ENCODE peak calls at places on chromosomes 16 and 17, in five cellular contexts. One of them, this sample, is unnamed. For H3K36me3, the result is how much of the 10 kb centered on the place peaks cover.

GRCh38 chr17:64777413-64778101 is 115.5 kb upstream of the SMURF2 start:
- DNase-seq in brain microvascular endothelial cell: no peak
- DNase-seq in mammary epithelial cell: no peak
- DNase-seq in lower lobe of right lung: peak
- DNase-seq in K562: no peak
- DNase-seq in this sample: peak

GRCh38 chr16:25988089-25988488 is 296.3 kb downstream of the HS3ST4 start:
- DNase-seq in brain microvascular endothelial cell: no peak
- DNase-seq in mammary epithelial cell: no peak
- DNase-seq in lower lobe of right lung: no peak
- DNase-seq in K562: no peak
- DNase-seq in this sample: no peak

GRCh38 chr17:27621557-27621956 is 9.4 kb upstream of the LGALS9 start:
- DNase-seq in brain microvascular endothelial cell: no peak
- DNase-seq in mammary epithelial cell: no peak
- DNase-seq in lower lobe of right lung: no peak
- DNase-seq in K562: no peak
- DNase-seq in this sample: peak

GRCh38 chr16:17313085-17313611 is 157.6 kb downstream of the XYLT1 start:
- DNase-seq in brain microvascular endothelial cell: no peak
- DNase-seq in mammary epithelial cell: peak
- DNase-seq in lower lobe of right lung: no peak
- DNase-seq in K562: no peak
- DNase-seq in this sample: peak

GRCh38 chr17:880074-880870 is 98.1 kb downstream of the MRM3 start:
- DNase-seq in brain microvascular endothelial cell: peak
- DNase-seq in mammary epithelial cell: no peak
- DNase-seq in lower lobe of right lung: no peak
- DNase-seq in K562: no peak
- DNase-seq in this sample: no peak

GRCh38 chr16:63998-64913 is 8.2 kb downstream of the RHBDF1 start:
- DNase-seq in brain microvascular endothelial cell: no peak
- DNase-seq in mammary epithelial cell: no peak
- DNase-seq in lower lobe of right lung: no peak
- DNase-seq in K562: no peak
- DNase-seq in this sample: peak

GRCh38 chr17:77281024-77281903 is 140.5 kb downstream of the SEC14L1 start:
- DNase-seq in brain microvascular endothelial cell: no peak
- DNase-seq in mammary epithelial cell: peak
- DNase-seq in lower lobe of right lung: peak
- DNase-seq in K562: peak
- DNase-seq in this sample: peak

GRCh38 chr16:83706394-83706793 is 101.4 kb upstream of the HSBP1 start:
- DNase-seq in brain microvascular endothelial cell: peak
- DNase-seq in mammary epithelial cell: peak
- DNase-seq in lower lobe of right lung: no peak
- DNase-seq in K562: no peak
- DNase-seq in this sample: no peak

GRCh38 chr17:19330271-19330670 is 32.3 kb downstream of the B9D1 start:
- DNase-seq in brain microvascular endothelial cell: no peak
- DNase-seq in mammary epithelial cell: no peak
- DNase-seq in lower lobe of right lung: no peak
- DNase-seq in K562: no peak
- DNase-seq in this sample: no peak

GRCh38 chr16:81421126-81421525 is 23.5 kb upstream of the CMIP start:
- DNase-seq in brain microvascular endothelial cell: no peak
- DNase-seq in mammary epithelial cell: no peak
- DNase-seq in lower lobe of right lung: no peak
- DNase-seq in K562: no peak
- DNase-seq in this sample: no peak

GRCh38 chr16:23031508-23032098 is 117.6 kb downstream of the USP31 start:
- DNase-seq in brain microvascular endothelial cell: no peak
- DNase-seq in mammary epithelial cell: no peak
- DNase-seq in lower lobe of right lung: no peak
- DNase-seq in K562: no peak
- DNase-seq in this sample: no peak

GRCh38 chr17:63694974-63695773 is 4.8 kb downstream of the LIMD2 start:
- DNase-seq in brain microvascular endothelial cell: no peak
- DNase-seq in mammary epithelial cell: no peak
- DNase-seq in lower lobe of right lung: no peak
- DNase-seq in K562: no peak
- DNase-seq in this sample: peak

GRCh38 chr16:27528294-27528693 is 21.4 kb downstream of the GTF3C1 start:
- DNase-seq in brain microvascular endothelial cell: no peak
- DNase-seq in mammary epithelial cell: no peak
- DNase-seq in lower lobe of right lung: no peak
- DNase-seq in K562: no peak
- DNase-seq in this sample: no peak

GRCh38 chr16:27531186-27531585 is 18.5 kb downstream of the GTF3C1 start:
- DNase-seq in brain microvascular endothelial cell: no peak
- DNase-seq in mammary epithelial cell: no peak
- DNase-seq in lower lobe of right lung: no peak
- DNase-seq in K562: no peak
- DNase-seq in this sample: no peak

GRCh38 chr16:27526169-27526568 is 23.5 kb downstream of the GTF3C1 start:
- DNase-seq in brain microvascular endothelial cell: no peak
- DNase-seq in mammary epithelial cell: no peak
- DNase-seq in lower lobe of right lung: no peak
- DNase-seq in K562: no peak
- DNase-seq in this sample: no peak

GRCh38 chr16:27532088-27532810 is 17.5 kb downstream of the GTF3C1 start:
- DNase-seq in brain microvascular endothelial cell: no peak
- DNase-seq in mammary epithelial cell: no peak
- DNase-seq in lower lobe of right lung: no peak
- DNase-seq in K562: no peak
- DNase-seq in this sample: no peak

GRCh38 chr16:27529962-27530361 is 19.8 kb downstream of the GTF3C1 start:
- DNase-seq in brain microvascular endothelial cell: peak
- DNase-seq in mammary epithelial cell: no peak
- DNase-seq in lower lobe of right lung: no peak
- DNase-seq in K562: no peak
- DNase-seq in this sample: no peak
- H3K36me3 ChIP-seq in brain microvascular endothelial cell: half or more
- H3K36me3 ChIP-seq in mammary epithelial cell: under half
- H3K36me3 ChIP-seq in lower lobe of right lung: half or more
- H3K36me3 ChIP-seq in K562: half or more
- H3K36me3 ChIP-seq in this sample: under half

GRCh38 chr16:47499700-47500264 is 38.7 kb downstream of the PHKB start:
- DNase-seq in brain microvascular endothelial cell: no peak
- DNase-seq in mammary epithelial cell: no peak
- DNase-seq in lower lobe of right lung: no peak
- DNase-seq in K562: no peak
- DNase-seq in this sample: no peak
- H3K36me3 ChIP-seq in brain microvascular endothelial cell: under half
- H3K36me3 ChIP-seq in mammary epithelial cell: under half
- H3K36me3 ChIP-seq in lower lobe of right lung: half or more
- H3K36me3 ChIP-seq in K562: half or more
- H3K36me3 ChIP-seq in this sample: under half

DNA sequence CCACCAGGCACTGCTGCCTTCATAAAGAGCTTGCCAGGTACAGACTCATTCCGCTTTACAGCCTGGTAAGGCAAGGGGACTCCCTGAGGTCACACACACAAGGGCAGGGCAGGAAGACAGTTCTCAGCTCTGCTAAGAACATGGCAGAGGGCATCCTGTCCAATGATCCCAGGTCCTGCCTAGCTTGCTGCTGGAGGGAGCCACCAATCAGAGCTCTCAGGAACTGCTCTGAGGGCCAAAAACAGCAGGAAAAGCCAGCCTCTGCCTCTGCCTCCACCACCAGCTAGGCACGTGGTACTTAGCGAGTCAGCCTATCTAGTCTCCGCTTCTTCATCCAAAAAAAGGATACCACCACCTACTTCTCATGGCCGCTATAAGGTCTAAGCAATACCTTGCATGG is 66.1 kb downstream of the GTF3C1 start:
- DNase-seq in brain microvascular endothelial cell: no peak
- DNase-seq in mammary epithelial cell: no peak
- DNase-seq in lower lobe of right lung: no peak
- DNase-seq in K562: no peak
- DNase-seq in this sample: peak
- H3K36me3 ChIP-seq in brain microvascular endothelial cell: half or more
- H3K36me3 ChIP-seq in mammary epithelial cell: under half
- H3K36me3 ChIP-seq in lower lobe of right lung: half or more
- H3K36me3 ChIP-seq in K562: half or more
- H3K36me3 ChIP-seq in this sample: half or more

GRCh38 chr16:70765491-70765890 is 35.5 kb downstream of the VAC14 start:
- DNase-seq in brain microvascular endothelial cell: no peak
- DNase-seq in mammary epithelial cell: no peak
- DNase-seq in lower lobe of right lung: no peak
- DNase-seq in K562: no peak
- DNase-seq in this sample: peak
- H3K36me3 ChIP-seq in brain microvascular endothelial cell: under half
- H3K36me3 ChIP-seq in mammary epithelial cell: under half
- H3K36me3 ChIP-seq in lower lobe of right lung: half or more
- H3K36me3 ChIP-seq in K562: under half
- H3K36me3 ChIP-seq in this sample: under half

GRCh38 chr16:8853150-8853549 is 15.7 kb downstream of the CARHSP1 start:
- DNase-seq in brain microvascular endothelial cell: no peak
- DNase-seq in mammary epithelial cell: no peak
- DNase-seq in lower lobe of right lung: peak
- DNase-seq in K562: no peak
- DNase-seq in this sample: no peak
- H3K36me3 ChIP-seq in brain microvascular endothelial cell: half or more
- H3K36me3 ChIP-seq in mammary epithelial cell: under half
- H3K36me3 ChIP-seq in lower lobe of right lung: half or more
- H3K36me3 ChIP-seq in K562: half or more
- H3K36me3 ChIP-seq in this sample: under half